ENCODE peak calls at places on chromosomes 16 and 17, in four cellular contexts. Y, Z, A and K are unnamed samples. For H3K36me3, the result is how much of the 10 kb centered on the place peaks cover.

GRCh38 chr16:27473101-27473900 is 71.3 kb downstream of the IL21R start:
- DNase-seq in Y (no peak), Z (no peak), A (no peak), K (no peak)

GRCh38 chr17:63096426-63096825 is 130.4 kb downstream of the TANC2 start:
- DNase-seq in Y (no peak), Z (no peak), A (no peak), K (no peak)

GRCh38 chr16:86294535-86294934 is 215.8 kb upstream of the FOXF1 start:
- DNase-seq in Y (no peak), Z (no peak), A (no peak), K (no peak)

GRCh38 chr16:4936991-4937781 is at the start of gene PPL:
- DNase-seq in Y (no peak), Z (no peak), A (no peak), K (no peak)

GRCh38 chr17:70086468-70086867 is 11.4 kb downstream of the KCNJ16 start:
- DNase-seq in Y (no peak), Z (no peak), A (no peak), K (no peak)

GRCh38 chr17:40557531-40558299 is 7.6 kb downstream of the CCR7 start:
- DNase-seq in Y (no peak), Z (no peak), A (no peak), K (no peak)

GRCh38 chr17:7523033-7523432 is 25.8 kb upstream of the TNFSF12 start:
- DNase-seq in Y (no peak), Z (peak), A (peak), K (no peak)

GRCh38 chr16:11135167-11135973 is 120.6 kb downstream of the SOCS1 start:
- DNase-seq in Y (no peak), Z (no peak), A (no peak), K (no peak)

GRCh38 chr16:71610936-71611871 is 14.8 kb upstream of the MARVELD3 start:
- DNase-seq in Y (peak), Z (peak), A (peak), K (peak)

GRCh38 chr17:49715221-49715620 is 7.5 kb upstream of the SLC35B1 start:
- DNase-seq in Y (peak), Z (no peak), A (no peak), K (no peak)

GRCh38 chr17:71327376-71328059 is 793.3 kb upstream of the SOX9 start:
- DNase-seq in Y (no peak), Z (no peak), A (no peak), K (no peak)

GRCh38 chr17:4584125-4584834 is at the start of gene SMTNL2:
- DNase-seq in Y (no peak), Z (no peak), A (no peak), K (no peak)

GRCh38 chr17:4230142-4230541 is 33.6 kb downstream of the ANKFY1 start:
- DNase-seq in Y (no peak), Z (no peak), A (no peak), K (no peak)

GRCh38 chr16:83704656-83705055 is 103.1 kb upstream of the HSBP1 start:
- DNase-seq in Y (no peak), Z (no peak), A (no peak), K (no peak)

GRCh38 chr17:67528751-67529436 is 151.8 kb downstream of the PITPNC1 start:
- DNase-seq in Y (no peak), Z (no peak), A (no peak), K (peak)

GRCh38 chr16:73231969-73232554 is 184.1 kb upstream of the ZFHX3 start:
- DNase-seq in Y (no peak), Z (no peak), A (no peak), K (no peak)

GRCh38 chr16:85462405-85463227 is 150.5 kb upstream of the GSE1 start:
- DNase-seq in Y (no peak), Z (no peak), A (no peak), K (no peak)

GRCh38 chr17:45311762-45312476 is 4.9 kb downstream of the MAP3K14 start:
- DNase-seq in Y (peak), Z (peak), A (peak), K (peak)

GRCh38 chr16:85757341-85757822 is 6.5 kb upstream of the C16orf74 start:
- DNase-seq in Y (no peak), Z (no peak), A (no peak), K (no peak)

GRCh38 chr17:38660097-38661026 is 14.4 kb downstream of the EPOP start:
- DNase-seq in Y (no peak), Z (no peak), A (no peak), K (no peak)

GRCh38 chr16:10934325-10935107 is 7.8 kb downstream of the DEXI start:
- DNase-seq in Y (no peak), Z (no peak), A (no peak), K (no peak)

GRCh38 chr16:31373235-31373634 is 18.3 kb downstream of the ITGAX start:
- DNase-seq in Y (no peak), Z (no peak), A (no peak), K (no peak)

GRCh38 chr17:62713096-62713870 is 85.8 kb downstream of the MRC2 start:
- DNase-seq in Y (no peak), Z (no peak), A (no peak), K (no peak)

GRCh38 chr17:48294989-48295892 is 134.8 kb downstream of the SKAP1 start:
- DNase-seq in Y (no peak), Z (no peak), A (no peak), K (no peak)

GRCh38 chr17:11144358-11145233 is 96.4 kb upstream of the SHISA6 start:
- DNase-seq in Y (no peak), Z (no peak), A (no peak), K (peak)

GRCh38 chr17:80778716-80779115 is 212.9 kb upstream of the CHMP6 start:
- DNase-seq in Y (no peak), Z (no peak), A (no peak), K (peak)

GRCh38 chr17:37802712-37803416 is 58.0 kb upstream of the HNF1B start:
- DNase-seq in Y (no peak), Z (no peak), A (no peak), K (no peak)

GRCh38 chr17:28328325-28328724 is 6.9 kb downstream of the IFT20 start:
- DNase-seq in Y (no peak), Z (no peak), A (no peak), K (no peak)

GRCh38 chr17:10729334-10730193 is at the start of gene TMEM220:
- DNase-seq in Y (no peak), Z (no peak), A (peak), K (peak)

GRCh38 chr16:29877266-29877961 is 14.4 kb upstream of the CDIPT start:
- DNase-seq in Y (peak), Z (peak), A (no peak), K (no peak)

GRCh38 chr17:77471984-77472836 is 331.4 kb downstream of the SEC14L1 start:
- DNase-seq in Y (no peak), Z (no peak), A (no peak), K (no peak)

GRCh38 chr17:42618442-42619150 is 9.1 kb downstream of the TUBG1 start:
- DNase-seq in Y (no peak), Z (no peak), A (no peak), K (peak)

GRCh38 chr17:38605852-38606645 is at the start of gene SRCIN1:
- DNase-seq in Y (no peak), Z (no peak), A (peak), K (peak)

GRCh38 chr16:14283786-14284185 is 212.7 kb downstream of the MRTFB start:
- DNase-seq in Y (no peak), Z (no peak), A (no peak), K (no peak)

GRCh38 chr16:21156767-21157467 is 1.6 kb upstream of the LDAF1 start:
- DNase-seq in Y (no peak), Z (no peak), A (no peak), K (no peak)

GRCh38 chr17:64278614-64279013 is 15.6 kb upstream of the TEX2 start:
- DNase-seq in Y (no peak), Z (no peak), A (no peak), K (no peak)

GRCh38 chr16:67552476-67552875 is 9.8 kb upstream of the CTCF start:
- DNase-seq in Y (no peak), Z (no peak), A (no peak), K (no peak)

GRCh38 chr16:81455006-81455405 is 10.4 kb downstream of the CMIP start:
- DNase-seq in Y (no peak), Z (no peak), A (no peak), K (no peak)
- H3K36me3 ChIP-seq in Y (under half), Z (under half), A (under half), K (under half)

GRCh38 chr17:57599271-57600045 is 145.6 kb downstream of the CCDC182 start:
- DNase-seq in Y (no peak), Z (no peak), A (peak), K (peak)
- H3K36me3 ChIP-seq in Y (under half), Z (under half), A (under half), K (under half)

GRCh38 chr17:29574732-29575510 is 6.4 kb downstream of the TP53I13 start:
- DNase-seq in Y (no peak), Z (no peak), A (no peak), K (peak)
- H3K36me3 ChIP-seq in Y (under half), Z (under half), A (under half), K (under half)

DNA sequence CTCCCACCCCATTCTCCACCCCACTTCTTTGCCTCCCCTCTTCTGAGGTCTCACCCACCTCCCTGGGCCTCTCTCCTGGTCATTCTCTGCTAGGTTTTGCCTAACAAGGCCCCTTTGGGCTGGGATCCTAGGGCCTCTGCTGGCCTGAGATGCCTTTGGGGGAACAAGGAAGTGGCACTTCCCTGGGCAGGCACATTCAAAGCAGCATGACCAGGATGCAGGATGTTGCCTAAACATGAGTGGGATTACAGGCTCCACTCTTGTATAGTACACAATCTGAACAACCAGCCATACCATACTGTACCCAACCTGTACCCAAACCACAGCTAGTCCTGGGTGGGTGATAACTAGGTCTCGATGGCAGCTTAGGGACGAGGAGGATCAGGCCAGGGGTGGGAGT is 9.0 kb downstream of the GALK1 start:
- DNase-seq in Y (no peak), Z (no peak), A (no peak), K (no peak)
- H3K36me3 ChIP-seq in Y (under half), Z (under half), A (under half), K (half or more)

DNA sequence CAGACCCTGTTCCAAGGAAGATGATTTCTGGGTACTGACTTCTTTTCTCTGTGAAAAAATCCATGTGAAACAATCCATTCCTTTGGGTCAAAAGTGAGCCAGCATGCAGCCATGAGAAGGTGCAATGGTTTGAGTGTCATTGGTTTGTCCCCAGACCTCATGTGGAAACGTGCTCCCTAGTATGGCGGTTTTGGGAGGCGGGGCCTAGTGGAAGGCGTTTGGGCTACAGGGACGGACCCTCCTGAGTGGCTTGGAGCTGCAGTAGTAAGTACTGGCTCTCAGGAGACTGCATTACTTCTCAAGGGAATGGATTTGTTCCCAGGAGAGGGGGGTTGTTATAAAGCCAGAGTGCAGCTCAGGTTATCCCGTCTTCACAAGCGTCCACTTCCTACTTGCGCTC is 19.4 kb downstream of the ELAC2 start:
- DNase-seq in Y (no peak), Z (no peak), A (no peak), K (no peak)
- H3K36me3 ChIP-seq in Y (half or more), Z (half or more), A (half or more), K (under half)